ENCODE peak calls at places on chromosome 12, in nine cellular contexts. E is tibial artery, C is upper lobe of right lung, L is fibroblast of mammary gland, R is suprapubic skin, P is fibroblast of pulmonary artery, F is fibroblast of lung, W is dorsolateral prefrontal cortex, J is esophagus squamous epithelium. Z is an unnamed sample.

GRCh38 chr12:66742508-66743367 is 63.9 kb upstream of the GRIP1 start:
- DNase-seq in E (no peak), C (no peak), L (no peak), R (no peak), P (no peak), F (no peak), W (no peak), J (no peak), Z (no peak)

GRCh38 chr12:112013601-112014402 is 576 bp downstream of the ERP29 start:
- DNase-seq in E (peak), C (peak), L (peak), R (peak), P (peak), F (peak), W (peak), J (no peak), Z (peak)

GRCh38 chr12:91355150-91356006 is 172.8 kb upstream of the DCN start:
- DNase-seq in E (peak), C (peak), L (peak), R (peak), P (peak), F (peak), W (peak), J (no peak), Z (peak)

GRCh38 chr12:58463050-58463449 is 457.3 kb downstream of the LRIG3 start:
- DNase-seq in E (no peak), C (no peak), L (no peak), R (no peak), P (no peak), F (peak), W (no peak), J (no peak), Z (no peak)

GRCh38 chr12:43113153-43113552 is 438.9 kb downstream of the ADAMTS20 start:
- DNase-seq in E (no peak), C (no peak), L (peak), R (no peak), P (peak), F (peak), W (no peak), J (no peak), Z (peak)

GRCh38 chr12:123453165-123453564 is 4.8 kb upstream of the SNRNP35 start:
- DNase-seq in E (no peak), C (no peak), L (no peak), R (no peak), P (no peak), F (no peak), W (no peak), J (no peak), Z (no peak)

GRCh38 chr12:131102991-131103609 is 149.4 kb downstream of the ADGRD1 start:
- DNase-seq in E (peak), C (peak), L (no peak), R (no peak), P (no peak), F (no peak), W (no peak), J (no peak), Z (no peak)

GRCh38 chr12:108701779-108702435 is 29.4 kb downstream of the CORO1C start:
- DNase-seq in E (no peak), C (no peak), L (peak), R (no peak), P (peak), F (peak), W (no peak), J (no peak), Z (peak)

GRCh38 chr12:52835271-52836041 is 1.3 kb upstream of the KRT79 start:
- DNase-seq in E (no peak), C (no peak), L (no peak), R (peak), P (no peak), F (no peak), W (no peak), J (no peak), Z (no peak)

GRCh38 chr12:122951979-122952892 is 14.0 kb downstream of the ABCB9 start:
- DNase-seq in E (peak), C (peak), L (peak), R (peak), P (peak), F (peak), W (peak), J (no peak), Z (peak)

GRCh38 chr12:51923506-51924365 is 16.4 kb downstream of the ACVRL1 start:
- DNase-seq in E (peak), C (peak), L (peak), R (peak), P (peak), F (no peak), W (no peak), J (no peak), Z (peak)

GRCh38 chr12:78600541-78600940 is 264.0 kb upstream of the SYT1 start:
- DNase-seq in E (no peak), C (no peak), L (no peak), R (no peak), P (no peak), F (no peak), W (peak), J (no peak), Z (no peak)

GRCh38 chr12:130017571-130018449 is 114.0 kb upstream of the TMEM132D start:
- DNase-seq in E (no peak), C (no peak), L (no peak), R (no peak), P (no peak), F (peak), W (peak), J (no peak), Z (no peak)

GRCh38 chr12:21301-22189 is 45.0 kb upstream of the IQSEC3 start:
- DNase-seq in E (peak), C (peak), L (no peak), R (peak), P (no peak), F (no peak), W (no peak), J (no peak), Z (no peak)

GRCh38 chr12:21826549-21826940 is 52.0 kb upstream of the KCNJ8 start:
- DNase-seq in E (no peak), C (no peak), L (no peak), R (no peak), P (no peak), F (no peak), W (no peak), J (no peak), Z (no peak)

GRCh38 chr12:42961395-42961794 is 371.8 kb upstream of the PRICKLE1 start:
- DNase-seq in E (no peak), C (no peak), L (peak), R (no peak), P (peak), F (peak), W (no peak), J (no peak), Z (peak)

GRCh38 chr12:3658327-3659163 is 94.4 kb downstream of the CRACR2A start:
- DNase-seq in E (no peak), C (no peak), L (peak), R (no peak), P (peak), F (no peak), W (no peak), J (no peak), Z (peak)

GRCh38 chr12:19994970-19995369 is 373.4 kb upstream of the PDE3A start:
- DNase-seq in E (no peak), C (no peak), L (peak), R (no peak), P (peak), F (no peak), W (no peak), J (no peak), Z (peak)
- TF ChIP-seq CTCF in E (no peak), C (peak), L (peak), R (no peak), P (peak), F (no peak), W (no peak), J (no peak), Z (peak)

DNA sequence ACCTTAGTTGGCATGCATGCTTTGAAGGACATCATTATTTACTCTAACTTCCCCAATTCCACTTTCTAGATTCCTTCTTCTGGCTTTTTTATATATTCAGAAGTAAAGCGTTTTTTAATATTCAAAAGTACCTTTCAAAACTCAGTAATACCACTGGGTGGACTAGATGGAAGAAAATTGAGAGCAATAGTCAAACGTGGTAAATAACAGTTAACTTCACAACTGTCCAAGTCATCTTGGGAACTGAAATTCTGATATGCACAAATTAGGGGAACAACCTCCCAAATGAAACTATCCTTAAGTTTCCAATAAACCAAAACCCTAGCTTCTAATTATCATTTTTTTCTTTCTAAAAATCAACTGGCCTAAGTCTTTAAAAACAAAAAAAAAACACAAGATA is 9.0 kb downstream of the SINHCAF start:
- DNase-seq in E (no peak), C (no peak), L (no peak), R (no peak), P (no peak), F (no peak), W (no peak), J (no peak), Z (peak)
- H3K4me3 ChIP-seq in E (no peak), C (peak), L (no peak), R (peak), P (peak), F (peak), W (peak), J (peak), Z (no peak)

GRCh38 chr12:127929172-127929571 is 337.8 kb upstream of the TMEM132C start:
- DNase-seq in E (no peak), C (no peak), L (no peak), R (no peak), P (no peak), F (no peak), W (no peak), J (no peak), Z (no peak)

GRCh38 chr12:127923501-127923900 is 343.5 kb upstream of the TMEM132C start:
- DNase-seq in E (no peak), C (no peak), L (no peak), R (no peak), P (no peak), F (no peak), W (no peak), J (no peak), Z (no peak)

GRCh38 chr12:127928615-127929014 is 338.4 kb upstream of the TMEM132C start:
- DNase-seq in E (no peak), C (no peak), L (peak), R (no peak), P (peak), F (peak), W (no peak), J (no peak), Z (peak)

GRCh38 chr12:127928178-127928577 is 338.8 kb upstream of the TMEM132C start:
- DNase-seq in E (no peak), C (no peak), L (no peak), R (no peak), P (no peak), F (no peak), W (no peak), J (no peak), Z (no peak)

DNA sequence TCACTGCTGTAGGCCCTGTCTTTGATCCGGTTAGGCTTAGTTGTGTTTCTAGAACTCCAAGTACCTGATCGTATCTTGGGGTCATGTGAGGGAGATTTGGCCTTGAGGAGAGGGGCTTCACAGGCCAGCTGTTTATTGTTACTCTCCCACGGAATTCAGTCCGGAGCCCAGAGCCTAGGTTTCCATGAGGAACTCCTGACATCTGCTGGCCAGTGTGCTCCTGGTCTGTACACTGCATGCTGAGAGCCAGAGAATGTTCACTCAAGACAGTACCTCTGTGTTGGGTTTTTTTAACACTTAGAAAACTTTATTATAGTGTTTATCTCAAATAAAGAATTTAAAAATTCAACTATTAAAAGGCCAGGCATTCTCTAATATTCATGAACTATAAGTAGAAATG is 341.0 kb upstream of the TMEM132C start:
- DNase-seq in E (no peak), C (no peak), L (peak), R (no peak), P (peak), F (peak), W (peak), J (no peak), Z (peak)
- TF ChIP-seq CTCF in E (peak), C (peak), L (peak), R (no peak), P (peak), F (peak), W (peak), J (no peak), Z (peak)

DNA sequence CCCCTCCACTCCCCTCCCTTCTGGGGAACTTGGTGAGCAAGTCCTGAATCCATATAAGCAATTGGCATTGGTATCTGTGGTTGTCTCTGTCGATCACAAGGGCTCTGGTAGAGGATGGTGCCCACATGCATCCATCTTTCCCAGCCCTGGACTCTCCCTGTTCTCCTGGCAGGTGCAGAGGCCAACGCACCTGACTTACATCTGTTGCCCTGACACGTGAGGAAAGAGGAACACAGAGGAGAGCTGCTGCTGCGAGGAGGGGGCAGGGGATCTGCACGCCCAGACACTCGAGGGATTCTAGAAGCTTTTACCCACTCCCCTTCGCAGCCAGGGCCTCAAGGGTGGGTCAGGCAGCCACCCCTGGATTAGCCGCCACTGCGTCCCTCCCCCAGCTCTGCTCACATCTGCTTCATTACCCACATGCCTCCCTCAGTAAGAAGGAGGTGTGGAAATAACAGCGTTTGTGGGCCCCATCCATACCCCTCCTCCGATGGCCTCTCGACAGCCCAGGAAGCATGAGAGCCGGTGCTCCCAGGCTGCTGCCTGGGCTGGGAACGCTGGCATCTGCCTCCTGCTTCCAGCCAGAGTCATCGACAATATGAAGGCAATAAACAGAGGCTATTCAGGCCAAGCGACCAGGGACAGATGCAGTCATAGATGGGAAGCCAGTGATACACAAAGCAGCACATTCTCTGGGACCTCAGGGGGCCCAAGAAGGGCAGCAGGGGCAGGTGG is 56.5 kb downstream of the KDM2B start:
- DNase-seq in E (no peak), C (no peak), L (no peak), R (no peak), P (no peak), F (no peak), W (no peak), J (no peak), Z (no peak)
- H3K4me3 ChIP-seq in E (no peak), C (no peak), L (no peak), R (no peak), P (no peak), F (no peak), W (peak), J (no peak), Z (no peak)

DNA sequence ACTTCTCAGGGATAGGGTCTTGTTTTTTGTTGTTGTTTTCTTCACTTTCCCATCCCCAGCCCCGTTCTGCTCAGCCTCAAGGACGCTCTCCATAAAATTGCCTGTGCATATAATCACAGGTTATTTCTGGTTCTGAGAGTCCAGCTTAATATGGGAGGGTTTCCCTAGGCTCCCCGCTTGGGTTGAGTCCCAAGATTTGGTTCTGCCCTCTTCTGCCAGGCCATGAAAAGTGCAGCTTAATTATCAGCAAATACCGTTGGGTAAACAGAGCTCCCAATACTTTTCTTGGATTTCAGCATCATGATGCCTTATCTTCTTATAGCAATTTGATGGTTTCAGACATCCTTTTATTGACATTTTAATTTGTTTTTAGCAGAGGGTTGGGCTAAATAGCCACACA is 75.6 kb downstream of the GRIN2B start:
- DNase-seq in E (no peak), C (no peak), L (no peak), R (no peak), P (no peak), F (no peak), W (no peak), J (no peak), Z (no peak)
- TF ChIP-seq CTCF in E (no peak), C (no peak), L (no peak), R (no peak), P (no peak), F (no peak), W (no peak), J (no peak), Z (no peak)

GRCh38 chr12:116540617-116541152 is 18.5 kb upstream of the MAP1LC3B2 start:
- DNase-seq in E (no peak), C (no peak), L (peak), R (no peak), P (peak), F (no peak), W (no peak), J (no peak), Z (peak)

GRCh38 chr12:116541547-116542344 is 17.4 kb upstream of the MAP1LC3B2 start:
- DNase-seq in E (no peak), C (no peak), L (no peak), R (no peak), P (no peak), F (no peak), W (no peak), J (no peak), Z (no peak)

GRCh38 chr12:116539361-116539771 is 19.8 kb upstream of the MAP1LC3B2 start:
- DNase-seq in E (peak), C (no peak), L (peak), R (no peak), P (peak), F (peak), W (no peak), J (no peak), Z (peak)

GRCh38 chr12:116538682-116539264 is 20.4 kb upstream of the MAP1LC3B2 start:
- DNase-seq in E (no peak), C (no peak), L (no peak), R (no peak), P (no peak), F (no peak), W (no peak), J (no peak), Z (no peak)

DNA sequence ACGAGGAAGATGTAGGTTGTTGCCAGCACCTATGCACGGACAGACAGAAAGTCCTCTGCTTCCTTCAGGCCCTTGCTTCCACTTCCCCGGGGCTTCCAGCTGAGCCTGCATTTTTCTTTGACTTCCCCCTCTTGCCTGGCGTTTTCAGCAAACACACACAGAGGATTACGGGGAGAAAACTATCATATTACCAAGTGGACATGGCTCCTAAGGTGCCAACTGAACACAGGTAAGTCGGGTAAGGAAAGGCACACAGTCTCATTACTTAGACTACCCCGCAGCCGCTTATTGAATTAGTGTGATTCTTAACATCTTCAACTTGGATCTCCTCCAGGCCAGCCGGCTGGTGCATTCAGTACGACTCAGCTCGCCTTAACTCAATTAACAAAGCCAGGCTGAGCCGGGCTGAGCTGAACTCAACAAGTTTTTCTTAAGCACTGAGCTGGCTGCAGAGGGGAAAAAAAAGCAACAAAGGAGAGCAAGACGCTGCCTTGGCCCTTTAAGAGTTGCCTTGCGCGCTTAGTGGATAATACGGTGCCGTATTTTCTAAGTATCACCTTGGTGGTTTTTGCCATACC is 19.2 kb upstream of the MAP1LC3B2 start:
- DNase-seq in E (peak), C (no peak), L (peak), R (no peak), P (peak), F (peak), W (peak), J (no peak), Z (peak)
- H3K4me3 ChIP-seq in E (no peak), C (no peak), L (no peak), R (no peak), P (no peak), F (no peak), W (no peak), J (peak), Z (no peak)

GRCh38 chr12:99620159-99620479 is 27.4 kb upstream of the GARIN6 start:
- DNase-seq in E (no peak), C (no peak), L (no peak), R (no peak), P (no peak), F (no peak), W (no peak), J (no peak), Z (no peak)
- TF ChIP-seq CTCF in E (no peak), C (no peak), L (no peak), R (no peak), P (no peak), F (no peak), W (no peak), J (no peak), Z (no peak)

DNA sequence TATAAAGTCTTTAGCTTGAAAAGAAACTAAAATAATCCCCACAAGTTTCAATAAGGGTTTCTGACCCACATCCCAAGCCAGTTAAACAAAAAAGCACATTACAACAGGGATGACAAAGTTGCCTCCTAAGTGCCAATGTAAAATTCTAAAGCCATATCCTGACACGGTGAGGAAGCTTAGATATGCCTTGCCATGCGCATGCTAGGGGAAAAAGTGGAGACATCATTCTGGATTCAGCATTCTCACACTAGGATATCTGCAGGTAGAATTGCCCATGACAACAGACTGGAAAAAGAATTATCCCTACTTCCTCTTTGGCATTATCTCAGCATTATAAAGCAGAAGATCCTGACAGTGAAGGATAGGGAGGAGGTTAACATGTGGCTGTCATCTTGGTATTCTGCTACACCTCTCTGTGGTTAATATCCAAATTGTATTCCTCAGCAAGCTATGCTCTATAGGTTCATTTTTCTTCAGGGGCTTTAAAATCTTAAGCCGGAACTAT is 4.9 kb downstream of the DUSP6 start:
- DNase-seq in E (no peak), C (no peak), L (no peak), R (no peak), P (no peak), F (no peak), W (no peak), J (no peak), Z (no peak)
- H3K4me3 ChIP-seq in E (no peak), C (peak), L (no peak), R (peak), P (peak), F (peak), W (peak), J (peak), Z (no peak)

GRCh38 chr12:113310489-113310888 is 24.4 kb downstream of the SLC8B1 start:
- DNase-seq in E (no peak), C (no peak), L (peak), R (no peak), P (peak), F (no peak), W (no peak), J (no peak), Z (no peak)
- TF ChIP-seq CTCF in E (no peak), C (peak), L (peak), R (no peak), P (peak), F (no peak), W (no peak), J (no peak), Z (no peak)